ENCODE peak calls at places on chromosomes 6 and 20, in six cellular contexts. W, D, R, O, X and Z are unnamed samples.

GRCh38 chr6:62286470-62286843 is 432 bp upstream of the KHDRBS2 start:
- DNase-seq in D (no peak), X (no peak), R (no peak), W (no peak), O (peak; percentile 9), Z (no peak)

GRCh38 chr6:44626608-44627007 is 239.1 kb downstream of the CDC5L start:
- DNase-seq in O (no peak), R (no peak), X (no peak), D (no peak), W (no peak), Z (no peak)

GRCh38 chr6:13281630-13282156 is 46.6 kb downstream of the TBC1D7 start:
- DNase-seq in O (no peak), D (no peak), X (no peak), R (no peak), W (no peak), Z (no peak)

GRCh38 chr20:39660251-39660650 is 698.1 kb downstream of the DHX35 start:
- DNase-seq in X (no peak), D (no peak), W (no peak), R (no peak), O (no peak), Z (no peak)

GRCh38 chr6:157164972-157165371 is 158.3 kb downstream of the TMEM242 start:
- DNase-seq in X (no peak), R (no peak), O (no peak), W (no peak), D (no peak), Z (no peak)

GRCh38 chr6:169997187-169997929 is 245.9 kb downstream of the ERMARD start:
- DNase-seq in X (no peak), O (no peak), R (no peak), W (no peak), D (no peak), Z (no peak)

GRCh38 chr6:33692760-33693158 is 18.7 kb downstream of the UQCC2 start:
- DNase-seq in W (peak; percentile 64), X (no peak), D (no peak), R (no peak), O (no peak), Z (no peak)

GRCh38 chr20:58102744-58103516 is 125.5 kb downstream of the ANKRD60 start:
- DNase-seq in W (no peak), O (no peak), R (no peak), X (no peak), D (no peak), Z (no peak)

GRCh38 chr6:72984981-72985665 is 240.2 kb downstream of the KHDC1L start:
- DNase-seq in X (no peak), R (no peak), D (no peak), O (no peak), W (no peak), Z (no peak)

GRCh38 chr6:110180228-110181008 is at the start of gene CDC40:
- DNase-seq in X (peak; percentile 53), R (peak; percentile 68), O (peak; percentile 48), W (peak; percentile 69), D (peak; percentile 43), Z (peak; percentile 74)

GRCh38 chr6:56655250-56655649 is 12.6 kb upstream of the DST start:
- DNase-seq in R (no peak), O (no peak), X (no peak), W (no peak), D (no peak), Z (no peak)

GRCh38 chr6:78875505-78875904 is 8.2 kb downstream of the IRAK1BP1 start:
- DNase-seq in D (no peak), O (no peak), X (no peak), R (no peak), W (no peak), Z (no peak)

GRCh38 chr6:34671801-34672656 is 24.5 kb downstream of the ILRUN start:
- DNase-seq in W (no peak), O (no peak), X (no peak), D (no peak), R (no peak), Z (no peak)

GRCh38 chr6:40438556-40438955 is 148.6 kb downstream of the LRFN2 start:
- DNase-seq in D (no peak), O (no peak), X (no peak), W (no peak), R (no peak), Z (no peak)

GRCh38 chr6:35850209-35850608 is 45.1 kb downstream of the LHFPL5 start:
- DNase-seq in W (no peak), X (no peak), O (no peak), R (no peak), D (no peak), Z (no peak)

GRCh38 chr6:157200611-157201010 is 122.7 kb downstream of the TMEM242 start:
- DNase-seq in X (no peak), W (no peak), O (no peak), R (no peak), D (no peak), Z (no peak)

GRCh38 chr20:46651091-46651962 is at the start of gene SLC13A3:
- DNase-seq in O (peak; percentile 72), R (no peak), D (peak; percentile 30), X (no peak), W (no peak), Z (peak; percentile 70)

GRCh38 chr20:10063482-10063881 is 28.7 kb downstream of the ANKEF1 start:
- DNase-seq in D (no peak), X (no peak), R (no peak), W (no peak), O (no peak), Z (no peak)

GRCh38 chr6:51644426-51644825 is 443.0 kb downstream of the PKHD1 start:
- DNase-seq in O (no peak), R (no peak), X (no peak), D (no peak), W (no peak), Z (no peak)

GRCh38 chr6:68343901-68344300 is 291.2 kb upstream of the ADGRB3 start:
- DNase-seq in D (peak; percentile 68), W (no peak), O (peak; percentile 64), X (peak; percentile 73), R (no peak), Z (no peak)

GRCh38 chr6:85463621-85464259 is 13.9 kb downstream of the NT5E start:
- DNase-seq in D (no peak), W (no peak), R (no peak), X (no peak), O (no peak), Z (no peak)

GRCh38 chr6:88520445-88520844 is 354.3 kb upstream of the CNR1 start:
- DNase-seq in D (no peak), W (no peak), X (no peak), R (no peak), O (no peak), Z (no peak)

GRCh38 chr6:111564482-111564945 is 41.2 kb downstream of the TRAF3IP2 start:
- DNase-seq in W (no peak), O (no peak), D (no peak), R (no peak), X (peak; percentile 80), Z (no peak)

GRCh38 chr6:115733426-115733825 is 327.3 kb downstream of the FRK start:
- DNase-seq in O (no peak), D (no peak), X (peak; percentile 53), W (no peak), R (no peak), Z (no peak)

GRCh38 chr6:56866917-56867522 is 87.9 kb upstream of the BEND6 start:
- DNase-seq in D (no peak), O (no peak), W (no peak), X (no peak), R (no peak), Z (no peak)

GRCh38 chr6:36968266-36968977 is 13.9 kb downstream of the PI16 start:
- DNase-seq in D (no peak), O (no peak), W (peak; percentile 51), X (no peak), R (peak; percentile 46), Z (no peak)

GRCh38 chr20:25218492-25218891 is 23.0 kb downstream of the ENTPD6 start:
- DNase-seq in X (no peak), O (no peak), W (no peak), D (no peak), R (no peak), Z (no peak)

GRCh38 chr20:63076421-63076820 is 69.7 kb upstream of the BHLHE23 start:
- DNase-seq in W (peak; percentile 15), R (no peak), O (no peak), X (no peak), D (no peak), Z (no peak)
- TF ChIP-seq CTCF in W (no peak), R (no peak), O (no peak), X (no peak), D (no peak), Z (no peak)

DNA sequence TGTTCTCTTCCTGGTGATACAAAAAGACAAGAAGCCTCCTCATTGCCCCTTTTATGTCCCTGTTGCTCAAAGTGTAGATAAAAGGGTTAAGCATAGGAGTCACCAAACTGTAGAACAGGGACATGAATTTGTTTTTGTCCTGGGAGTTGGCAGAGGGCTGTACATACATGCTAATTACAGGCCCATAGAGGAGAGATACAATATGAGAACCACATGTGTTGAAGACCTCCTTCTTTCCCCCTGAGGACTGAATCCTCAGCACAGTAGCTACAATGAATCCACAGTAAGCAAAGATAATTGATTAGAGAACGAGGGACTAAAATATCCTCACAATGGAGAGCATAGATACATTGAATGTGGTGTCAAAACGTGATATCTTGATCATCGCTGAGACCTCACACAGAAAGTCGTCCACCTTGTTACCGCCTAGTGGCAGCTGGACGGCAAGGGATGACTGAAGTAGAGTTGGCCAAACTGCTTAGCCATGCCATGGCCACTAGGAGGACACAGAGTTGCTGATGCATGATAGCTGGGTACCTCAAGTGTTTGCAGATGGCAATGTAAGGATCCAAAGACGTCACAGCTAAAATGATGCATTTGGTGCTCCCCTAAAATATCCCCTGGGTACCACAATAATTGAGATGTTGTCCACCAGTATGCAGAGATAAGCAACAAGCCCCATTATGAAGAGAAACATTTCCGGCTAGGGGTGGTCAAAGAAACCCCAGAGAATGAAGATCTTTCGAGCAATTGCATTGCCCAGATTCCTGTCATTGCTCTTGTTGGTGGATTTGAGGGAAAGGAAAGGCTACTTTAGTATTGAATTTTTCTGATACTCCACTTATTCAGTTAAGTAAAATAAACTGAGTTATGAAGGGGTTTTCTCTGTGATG is 15.0 kb downstream of the OR2B3 start:
- DNase-seq in R (peak; percentile 29), O (peak; percentile 60), X (peak; percentile 69), D (peak; percentile 52), W (no peak), Z (no peak)
- TF ChIP-seq CTCF in R (peak; percentile 47), O (peak; percentile 79), X (peak; percentile 99), D (peak; percentile 85), W (peak; percentile 45), Z (peak; percentile 79)

GRCh38 chr6:134590449-134590848 is 272.5 kb upstream of the SGK1 start:
- DNase-seq in W (no peak), O (no peak), D (no peak), X (no peak), R (no peak), Z (no peak)
- TF ChIP-seq CTCF in W (no peak), O (no peak), D (no peak), X (no peak), R (no peak), Z (no peak)

GRCh38 chr6:4727236-4727635 is 49.0 kb upstream of the CDYL start:
- DNase-seq in W (no peak), R (no peak), X (no peak), D (no peak), O (no peak), Z (no peak)

GRCh38 chr6:4731996-4732395 is 44.2 kb upstream of the CDYL start:
- DNase-seq in O (no peak), D (no peak), W (no peak), X (no peak), R (no peak), Z (no peak)

GRCh38 chr6:4728949-4729348 is 47.3 kb upstream of the CDYL start:
- DNase-seq in X (no peak), R (no peak), W (no peak), O (no peak), D (no peak), Z (no peak)

GRCh38 chr6:4728436-4728769 is 47.8 kb upstream of the CDYL start:
- DNase-seq in W (no peak), D (no peak), O (no peak), X (no peak), R (no peak), Z (no peak)

GRCh38 chr6:4727671-4728435 is 48.4 kb upstream of the CDYL start:
- DNase-seq in R (no peak), W (no peak), D (no peak), X (no peak), O (no peak), Z (no peak)
- TF ChIP-seq CTCF in R (no peak), W (no peak), D (no peak), X (peak; percentile 26), O (no peak), Z (no peak)